ENCODE peak calls at places on chromosomes 7 and 10, in five cellular contexts. C, G, R, Q and T are unnamed samples.

GRCh38 chr7:159139202-159139601 is 5.5 kb downstream of the VIPR2 start:
- DNase-seq in C (no peak), Q (no peak), R (no peak), G (no peak), T (no peak)

GRCh38 chr7:151438864-151439601 is 908 bp downstream of the CRYGN start:
- DNase-seq in Q (no peak), R (no peak), C (no peak), G (no peak), T (no peak)

GRCh38 chr7:21960922-21961321 is 15.2 kb upstream of the CDCA7L start:
- DNase-seq in C (no peak), G (no peak), Q (peak; percentile 88), R (no peak), T (no peak)

GRCh38 chr10:31776159-31776558 is 152.5 kb downstream of the ARHGAP12 start:
- DNase-seq in R (no peak), G (no peak), C (no peak), Q (no peak), T (no peak)

GRCh38 chr10:3107426-3107961 is 40.1 kb downstream of the PFKP start:
- DNase-seq in Q (peak; percentile 96), R (no peak), G (no peak), C (no peak), T (no peak)

GRCh38 chr7:11120068-11120664 is 146.5 kb downstream of the PHF14 start:
- DNase-seq in Q (no peak), G (no peak), C (no peak), R (no peak), T (no peak)

GRCh38 chr10:6269953-6270867 is 67.5 kb downstream of the PFKFB3 start:
- DNase-seq in R (peak; percentile 60), Q (no peak), C (peak; percentile 79), G (no peak), T (no peak)

GRCh38 chr7:157005456-157006204 is 4.8 kb downstream of the MNX1 start:
- DNase-seq in R (no peak), G (no peak), Q (no peak), C (no peak), T (no peak)

GRCh38 chr10:99941942-99942835 is 67.6 kb downstream of the DNMBP start:
- DNase-seq in C (no peak), R (no peak), Q (no peak), G (no peak), T (no peak)